ENCODE peak calls at places on chromosomes 4 and X, in ten cellular contexts. L, K, H, X, A, B, E, J, V and C are unnamed samples.

GRCh38 chr4:74235135-74235534 is 73.1 kb upstream of the EPGN start:
- DNase-seq in L (no peak), K (no peak), H (no peak), X (no peak), A (no peak), B (no peak), E (no peak), J (no peak), V (no peak), C (no peak)

GRCh38 chr4:5037553-5038551 is 13.4 kb upstream of the STK32B start:
- DNase-seq in L (peak; percentile 94), K (no peak), H (no peak), X (no peak), A (no peak), B (no peak), E (no peak), J (no peak), V (no peak), C (no peak)

GRCh38 chrX:599837-600715 is 30.5 kb upstream of the SHOX start:
- DNase-seq in L (no peak), K (no peak), H (no peak), X (no peak), A (no peak), B (no peak), E (no peak), J (no peak), V (no peak), C (no peak)

GRCh38 chr4:80535551-80535950 is 200.0 kb downstream of the CFAP299 start:
- DNase-seq in L (peak; percentile 32), K (no peak), H (no peak), X (no peak), A (no peak), B (no peak), E (no peak), J (no peak), V (no peak), C (no peak)

GRCh38 chr4:3035674-3036073 is 38.7 kb downstream of the HTT-AS start:
- DNase-seq in L (no peak), K (no peak), H (no peak), X (no peak), A (peak; percentile 13), B (no peak), E (no peak), J (no peak), V (no peak), C (no peak)

GRCh38 chr4:134691915-134692314 is 490.3 kb upstream of the PABPC4L start:
- DNase-seq in L (peak; percentile 36), K (no peak), H (no peak), X (no peak), A (no peak), B (no peak), E (no peak), J (no peak), V (no peak), C (no peak)

GRCh38 chr4:146637853-146638800 is 566 bp upstream of the POU4F2 start:
- DNase-seq in L (no peak), K (no peak), H (no peak), X (no peak), A (no peak), B (no peak), E (no peak), J (no peak), V (no peak), C (no peak)

GRCh38 chr4:20422398-20422797 is 170.7 kb downstream of the SLIT2 start:
- DNase-seq in L (peak; percentile 51), K (no peak), H (peak; percentile 49), X (no peak), A (peak; percentile 14), B (peak; percentile 13), E (no peak), J (peak; percentile 8), V (peak; percentile 47), C (peak; percentile 27)

GRCh38 chr4:8662776-8663175 is 70.2 kb downstream of the CPZ start:
- DNase-seq in L (no peak), K (no peak), H (no peak), X (no peak), A (no peak), B (no peak), E (no peak), J (no peak), V (no peak), C (no peak)

GRCh38 chr4:1610791-1611500 is 73.2 kb downstream of the FAM53A start:
- DNase-seq in L (no peak), K (no peak), H (no peak), X (no peak), A (no peak), B (no peak), E (no peak), J (no peak), V (no peak), C (no peak)

GRCh38 chrX:16882188-16882587 is 12.0 kb upstream of the RBBP7 start:
- DNase-seq in L (peak; percentile 23), K (peak; percentile 3), H (peak; percentile 34), X (no peak), A (peak; percentile 18), B (no peak), E (no peak), J (peak; percentile 5), V (no peak), C (no peak)

GRCh38 chr4:86092684-86093083 is 267.2 kb downstream of the MAPK10 start:
- DNase-seq in L (peak; percentile 78), K (no peak), H (no peak), X (no peak), A (no peak), B (no peak), E (no peak), J (no peak), V (no peak), C (no peak)

GRCh38 chr4:150717952-150718351 is 136.0 kb downstream of the MAB21L2 start:
- DNase-seq in L (no peak), K (no peak), H (no peak), X (no peak), A (no peak), B (no peak), E (no peak), J (no peak), V (no peak), C (no peak)

GRCh38 chr4:81467672-81467964 is 4.1 kb downstream of the RASGEF1B start:
- DNase-seq in L (no peak), K (no peak), H (no peak), X (no peak), A (no peak), B (no peak), E (no peak), J (no peak), V (no peak), C (no peak)

GRCh38 chr4:152408514-152409327 is 127.2 kb downstream of the FBXW7 start:
- DNase-seq in L (peak; percentile 55), K (no peak), H (peak; percentile 36), X (no peak), A (peak; percentile 23), B (peak; percentile 25), E (no peak), J (no peak), V (peak; percentile 36), C (peak; percentile 47)

GRCh38 chrX:981791-982626 is 230.4 kb downstream of the CRLF2 start:
- DNase-seq in L (no peak), K (no peak), H (no peak), X (no peak), A (no peak), B (no peak), E (no peak), J (no peak), V (no peak), C (no peak)

GRCh38 chr4:40648141-40648540 is 18.5 kb upstream of the RBM47 start:
- DNase-seq in L (no peak), K (no peak), H (no peak), X (no peak), A (no peak), B (no peak), E (no peak), J (no peak), V (no peak), C (no peak)

GRCh38 chrX:131305926-131306325 is 16.8 kb upstream of the IGSF1 start:
- DNase-seq in L (no peak), K (no peak), H (no peak), X (no peak), A (no peak), B (no peak), E (no peak), J (no peak), V (no peak), C (no peak)

GRCh38 chrX:18973527-18974192 is 10.3 kb downstream of the PHKA2 start:
- DNase-seq in L (peak; percentile 16), K (no peak), H (no peak), X (no peak), A (no peak), B (no peak), E (peak; percentile 0), J (no peak), V (peak; percentile 46), C (no peak)

GRCh38 chr4:2241410-2242353 is at the start of the genes HAUS3 and POLN:
- DNase-seq in L (peak; percentile 95), K (peak; percentile 96), H (peak; percentile 99), X (peak; percentile 99), A (peak; percentile 100), B (peak; percentile 100), E (peak; percentile 97), J (peak; percentile 98), V (peak; percentile 96), C (peak; percentile 95)

GRCh38 chrX:148588649-148589310 is 88.4 kb downstream of the AFF2 start:
- DNase-seq in L (no peak), K (no peak), H (no peak), X (no peak), A (no peak), B (no peak), E (no peak), J (no peak), V (no peak), C (no peak)

GRCh38 chr4:144209491-144209890 is 69.0 kb upstream of the GYPA start:
- DNase-seq in L (no peak), K (no peak), H (no peak), X (no peak), A (no peak), B (no peak), E (no peak), J (no peak), V (no peak), C (no peak)

GRCh38 chr4:122826596-122827257 is at the start of gene FGF2:
- DNase-seq in L (peak; percentile 21), K (peak; percentile 36), H (no peak), X (peak; percentile 66), A (peak; percentile 54), B (no peak), E (peak; percentile 55), J (peak; percentile 58), V (peak; percentile 62), C (no peak)

GRCh38 chr4:99383833-99384392 is 31.4 kb upstream of the ADH1C start:
- DNase-seq in L (no peak), K (no peak), H (no peak), X (peak; percentile 38), A (no peak), B (no peak), E (no peak), J (peak; percentile 47), V (no peak), C (no peak)

GRCh38 chrX:153649178-153649914 is 2.3 kb downstream of the DUSP9 start:
- DNase-seq in L (peak; percentile 26), K (no peak), H (peak; percentile 44), X (no peak), A (peak; percentile 80), B (peak; percentile 34), E (no peak), J (peak; percentile 17), V (no peak), C (no peak)

GRCh38 chr4:1512738-1513660 is 106.8 kb upstream of the NKX1-1 start:
- DNase-seq in L (peak; percentile 41), K (no peak), H (peak; percentile 47), X (peak; percentile 36), A (no peak), B (peak; percentile 29), E (no peak), J (no peak), V (peak; percentile 6), C (no peak)

GRCh38 chr4:113288257-113288656 is 238.8 kb downstream of the ANK2 start:
- DNase-seq in L (no peak), K (no peak), H (no peak), X (no peak), A (no peak), B (no peak), E (no peak), J (no peak), V (no peak), C (no peak)

GRCh38 chr4:6926681-6927478 is 17.3 kb downstream of the TBC1D14 start:
- DNase-seq in L (no peak), K (no peak), H (peak; percentile 72), X (no peak), A (no peak), B (peak; percentile 58), E (no peak), J (no peak), V (no peak), C (peak; percentile 72)